ENCODE peak calls at places on chromosomes 7 and 10, in six cellular contexts. A is GM13976, D is A172, K is MCF 10A, T is T-helper 9 cell, G is frontal cortex. Z is an unnamed sample.

GRCh38 chr10:59463909-59464308 is 101.6 kb upstream of the FAM13C start:
- DNase-seq in G (no peak), D (no peak), K (no peak), T (no peak), A (no peak), Z (no peak)

GRCh38 chr7:50721160-50721559 is 61.5 kb downstream of the GRB10 start:
- DNase-seq in K (peak), T (no peak), D (peak), G (no peak), A (no peak), Z (no peak)

GRCh38 chr7:22350466-22351328 is 6.3 kb downstream of the RAPGEF5 start:
- DNase-seq in A (no peak), G (no peak), D (peak), T (no peak), K (no peak), Z (no peak)

GRCh38 chr10:129761166-129761565 is 202.9 kb downstream of the EBF3 start:
- DNase-seq in T (no peak), G (no peak), D (no peak), K (no peak), A (no peak), Z (no peak)

GRCh38 chr10:110056822-110057221 is 49.0 kb downstream of the ADD3 start:
- DNase-seq in K (no peak), G (no peak), T (no peak), D (peak), A (no peak), Z (no peak)

GRCh38 chr7:23520582-23520981 is 11.2 kb downstream of the TRA2A start:
- DNase-seq in T (no peak), G (no peak), A (no peak), K (no peak), D (peak), Z (no peak)

GRCh38 chr7:28071570-28071969 is 109.0 kb downstream of the JAZF1 start:
- DNase-seq in D (no peak), T (no peak), A (no peak), K (no peak), G (no peak), Z (no peak)

GRCh38 chr10:71213761-71214440 is 1.5 kb downstream of the UNC5B start:
- DNase-seq in D (peak), T (no peak), G (peak), K (peak), A (peak), Z (no peak)

GRCh38 chr7:47402941-47403340 is 179.0 kb downstream of the TNS3 start:
- DNase-seq in K (no peak), A (no peak), G (no peak), D (no peak), T (no peak), Z (no peak)

GRCh38 chr7:94324380-94325120 is 70.1 kb upstream of the COL1A2 start:
- DNase-seq in T (no peak), G (no peak), D (no peak), A (no peak), K (no peak), Z (no peak)

GRCh38 chr10:91694170-91694794 is 61.4 kb upstream of the PPP1R3C start:
- DNase-seq in T (no peak), A (peak), K (peak), D (peak), G (no peak), Z (no peak)

Z was measured in activated CD4-positive, CD25-positive, alpha-beta regulatory T cell treated with anti-CD3 and anti-CD28 coated beads, Interleukin-2, amount 50 U/mL, for 72 hours.